ENCODE peak calls at places on chromosomes 4 and X, in six cellular contexts. T, Q, F, N, X and G are unnamed samples. For H3K4me1, the result is how much of the 10 kb centered on the place peaks cover.

GRCh38 chr4:146110847-146111485 is 64.6 kb upstream of the LSM6 start:
- DNase-seq in T (no peak), Q (no peak), F (no peak), N (peak), X (no peak), G (peak)

GRCh38 chr4:183314336-183314735 is 5.7 kb downstream of the CLDN22 start:
- DNase-seq in T (no peak), Q (no peak), F (no peak), N (no peak), X (no peak), G (no peak)

GRCh38 chr4:94516067-94516466 is 64.3 kb downstream of the PDLIM5 start:
- DNase-seq in T (no peak), Q (no peak), F (no peak), N (no peak), X (no peak), G (no peak)

GRCh38 chr4:86972997-86973396 is 38.2 kb downstream of the AFF1 start:
- DNase-seq in T (no peak), Q (no peak), F (no peak), N (peak), X (no peak), G (no peak)

GRCh38 chr4:72701987-72702819 is 133.2 kb upstream of the ADAMTS3 start:
- DNase-seq in T (no peak), Q (peak), F (peak), N (peak), X (no peak), G (no peak)

GRCh38 chr4:87783781-87784180 is 15.6 kb upstream of the IBSP start:
- DNase-seq in T (no peak), Q (no peak), F (no peak), N (no peak), X (no peak), G (no peak)

GRCh38 chrX:136646602-136647239 is 1.2 kb upstream of the CD40LG start:
- DNase-seq in T (no peak), Q (no peak), F (no peak), N (no peak), X (no peak), G (no peak)

GRCh38 chrX:15680401-15680800 is 15.8 kb upstream of the CLTRN start:
- DNase-seq in T (no peak), Q (no peak), F (no peak), N (peak), X (no peak), G (no peak)

GRCh38 chr4:140807491-140808257 is 51.5 kb upstream of the TBC1D9 start:
- DNase-seq in T (no peak), Q (no peak), F (peak), N (peak), X (no peak), G (no peak)

GRCh38 chrX:154300815-154301214 is 5.2 kb downstream of the TKTL1 start:
- DNase-seq in T (no peak), Q (no peak), F (no peak), N (no peak), X (no peak), G (no peak)

GRCh38 chr4:146949559-146949958 is 3.9 kb upstream of the TTC29 start:
- DNase-seq in T (no peak), Q (no peak), F (no peak), N (no peak), X (no peak), G (no peak)

GRCh38 chr4:74311696-74312313 is 3.5 kb downstream of the EPGN start:
- DNase-seq in T (no peak), Q (peak), F (peak), N (peak), X (no peak), G (no peak)

GRCh38 chr4:15010038-15010585 is 7.8 kb downstream of the CPEB2 start:
- DNase-seq in T (no peak), Q (no peak), F (no peak), N (no peak), X (no peak), G (no peak)

GRCh38 chr4:166128452-166128851 is 255.4 kb downstream of the TLL1 start:
- DNase-seq in T (no peak), Q (no peak), F (no peak), N (no peak), X (no peak), G (no peak)

GRCh38 chr4:67909910-67910905 is 26.4 kb upstream of the TMPRSS11D start:
- DNase-seq in T (no peak), Q (no peak), F (peak), N (no peak), X (no peak), G (no peak)

GRCh38 chrX:100768679-100769338 is 36.9 kb upstream of the SYTL4 start:
- DNase-seq in T (peak), Q (peak), F (peak), N (peak), X (peak), G (peak)

GRCh38 chrX:110242371-110242770 is 75.5 kb downstream of the AMMECR1 start:
- DNase-seq in T (no peak), Q (no peak), F (no peak), N (no peak), X (no peak), G (no peak)

GRCh38 chr4:148258526-148258925 is 183.7 kb downstream of the NR3C2 start:
- DNase-seq in T (peak), Q (no peak), F (no peak), N (no peak), X (no peak), G (no peak)

GRCh38 chrX:12360991-12361598 is 222.8 kb downstream of the FRMPD4 start:
- DNase-seq in T (no peak), Q (no peak), F (no peak), N (no peak), X (no peak), G (no peak)

GRCh38 chr4:182201871-182202270 is 41.3 kb upstream of the TENM3 start:
- DNase-seq in T (no peak), Q (no peak), F (no peak), N (no peak), X (no peak), G (no peak)

GRCh38 chr4:3261411-3262207 is 12.7 kb downstream of the MSANTD1 start:
- DNase-seq in T (no peak), Q (no peak), F (no peak), N (no peak), X (peak), G (no peak)

GRCh38 chrX:83847339-83847738 is 13.6 kb upstream of the CYLC1 start:
- DNase-seq in T (no peak), Q (no peak), F (no peak), N (no peak), X (no peak), G (no peak)

GRCh38 chr4:71338846-71339593 is at the start of gene SLC4A4:
- DNase-seq in T (no peak), Q (no peak), F (no peak), N (no peak), X (no peak), G (no peak)

GRCh38 chr4:78552398-78553396 is 1.1 kb downstream of the ANXA3 start:
- DNase-seq in T (no peak), Q (no peak), F (no peak), N (peak), X (no peak), G (no peak)

GRCh38 chrX:15675490-15675921 is 10.9 kb upstream of the CLTRN start:
- DNase-seq in T (peak), Q (peak), F (peak), N (peak), X (no peak), G (peak)

GRCh38 chrX:679161-679979 is 48.8 kb downstream of the SHOX start:
- DNase-seq in T (no peak), Q (no peak), F (no peak), N (no peak), X (no peak), G (no peak)

GRCh38 chrX:22800360-22800759 is 199.4 kb upstream of the DDX53 start:
- DNase-seq in T (peak), Q (no peak), F (no peak), N (peak), X (no peak), G (no peak)

GRCh38 chr4:46270986-46271596 is 118.8 kb downstream of the GABRA2 start:
- DNase-seq in T (no peak), Q (no peak), F (peak), N (peak), X (no peak), G (no peak)

GRCh38 chrX:47311857-47312774 is 58.3 kb upstream of the ZNF157 start:
- DNase-seq in T (no peak), Q (peak), F (no peak), N (peak), X (peak), G (no peak)

GRCh38 chr4:20253799-20254409 is 2.2 kb downstream of the SLIT2 start:
- DNase-seq in T (peak), Q (peak), F (no peak), N (peak), X (peak), G (no peak)

GRCh38 chr4:2798399-2799301 is 5.8 kb downstream of the SH3BP2 start:
- DNase-seq in T (peak), Q (peak), F (no peak), N (no peak), X (peak), G (no peak)

GRCh38 chrX:21725498-21725897 is 32.4 kb downstream of the SMPX start:
- DNase-seq in T (no peak), Q (peak), F (peak), N (peak), X (no peak), G (no peak)

DNA sequence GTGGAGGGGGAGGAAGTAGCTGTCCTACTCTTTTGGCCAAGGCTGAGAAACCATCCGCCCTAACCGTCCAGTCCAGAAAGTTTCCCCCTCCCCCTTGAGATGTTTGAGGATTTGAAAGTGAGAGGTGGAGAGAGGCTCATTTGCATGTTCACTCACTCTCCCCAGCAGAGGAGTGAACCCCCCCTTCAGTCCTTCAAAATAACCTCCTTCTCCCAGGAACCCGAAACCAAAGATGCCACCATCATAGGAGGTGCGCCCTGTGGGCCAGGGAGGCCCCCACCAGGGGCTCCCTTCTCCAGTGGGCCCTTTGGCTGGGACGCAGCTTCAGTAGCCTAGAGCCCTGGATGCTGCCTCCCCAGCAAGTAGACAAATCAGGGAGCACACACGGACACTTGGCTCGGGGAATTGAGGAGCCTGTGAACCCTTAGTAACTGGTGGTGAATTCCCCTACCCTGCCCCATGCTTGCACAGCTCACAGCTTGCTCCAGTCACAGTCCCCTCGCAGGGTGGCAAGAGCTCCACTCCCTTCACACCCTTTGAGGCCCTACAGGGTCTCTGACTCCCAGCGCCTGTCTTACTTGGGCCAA is 25.6 kb downstream of the ELF4 start:
- DNase-seq in T (no peak), Q (no peak), F (peak), N (no peak), X (no peak), G (no peak)
- H3K4me1 ChIP-seq in T (under half), Q (under half), F (under half), N (under half), X (under half), G (under half)

GRCh38 chr4:7827566-7827965 is 112.1 kb downstream of the AFAP1 start:
- DNase-seq in T (no peak), Q (no peak), F (no peak), N (no peak), X (no peak), G (no peak)

GRCh38 chr4:7828011-7828720 is 111.5 kb downstream of the AFAP1 start:
- DNase-seq in T (peak), Q (no peak), F (peak), N (peak), X (no peak), G (no peak)

GRCh38 chr4:7826909-7827306 is 112.8 kb downstream of the AFAP1 start:
- DNase-seq in T (no peak), Q (no peak), F (no peak), N (no peak), X (no peak), G (no peak)

GRCh38 chr4:7824218-7824617 is 115.4 kb downstream of the AFAP1 start:
- DNase-seq in T (no peak), Q (no peak), F (no peak), N (no peak), X (no peak), G (no peak)

DNA sequence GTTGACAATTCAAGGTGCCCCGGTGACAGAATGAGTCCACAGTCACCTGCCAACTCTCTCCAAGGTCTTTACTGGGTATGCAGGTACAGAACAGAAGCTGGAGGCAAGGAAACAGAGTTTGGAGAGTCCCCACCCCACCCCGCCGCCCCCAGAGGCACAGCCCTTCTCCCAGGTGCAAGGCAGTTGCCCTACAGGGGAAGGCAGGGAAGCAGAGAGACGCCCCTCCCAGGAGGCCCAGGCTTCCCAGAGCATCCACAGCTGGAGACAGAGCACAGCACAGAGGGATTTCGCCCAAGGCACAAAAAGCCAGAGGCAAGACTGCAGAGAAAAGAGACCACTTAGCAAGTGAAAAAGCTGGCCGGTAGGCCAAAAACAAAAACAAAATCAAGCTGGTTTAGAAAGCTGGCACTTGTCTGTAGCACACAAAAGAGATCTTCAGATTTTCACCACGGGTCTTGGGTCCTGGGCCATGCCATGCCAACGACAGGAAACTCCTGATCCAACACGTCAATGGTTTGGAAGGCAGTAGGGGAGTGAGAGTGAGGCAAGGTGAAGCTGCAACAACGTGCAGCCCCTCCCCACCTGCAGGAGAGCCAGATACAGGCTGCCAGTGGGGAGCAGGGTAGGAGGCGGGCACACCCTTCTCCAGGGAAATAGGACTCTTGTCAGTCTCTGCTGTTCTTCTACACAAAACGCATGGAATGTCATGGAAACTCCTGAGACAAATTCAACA is 113.3 kb downstream of the AFAP1 start:
- DNase-seq in T (no peak), Q (no peak), F (no peak), N (no peak), X (no peak), G (no peak)
- H3K4me1 ChIP-seq in T (half or more), Q (under half), F (under half), N (under half), X (under half), G (under half)

GRCh38 chr4:153934689-153935017 is 145.8 kb upstream of the SFRP2 start:
- DNase-seq in T (no peak), Q (no peak), F (no peak), N (no peak), X (no peak), G (no peak)

GRCh38 chr4:153933851-153934688 is 145.2 kb upstream of the SFRP2 start:
- DNase-seq in T (peak), Q (no peak), F (no peak), N (no peak), X (no peak), G (no peak)

GRCh38 chr4:153936121-153936520 is 147.2 kb upstream of the SFRP2 start:
- DNase-seq in T (no peak), Q (no peak), F (no peak), N (no peak), X (no peak), G (no peak)

GRCh38 chr4:153939570-153939969 is 150.7 kb upstream of the SFRP2 start:
- DNase-seq in T (no peak), Q (no peak), F (no peak), N (no peak), X (no peak), G (no peak)

GRCh38 chr4:153937289-153937688 is 148.4 kb upstream of the SFRP2 start:
- DNase-seq in T (no peak), Q (no peak), F (no peak), N (no peak), X (no peak), G (no peak)
- H3K4me1 ChIP-seq in T (under half), Q (under half), F (under half), N (under half), X (under half), G (under half)

GRCh38 chr4:25816591-25817058 is 46.2 kb downstream of the SEL1L3 start:
- DNase-seq in T (no peak), Q (no peak), F (no peak), N (no peak), X (no peak), G (no peak)

GRCh38 chr4:25821267-25821666 is 41.5 kb downstream of the SEL1L3 start:
- DNase-seq in T (no peak), Q (no peak), F (no peak), N (no peak), X (no peak), G (no peak)

GRCh38 chr4:25817059-25817681 is 45.6 kb downstream of the SEL1L3 start:
- DNase-seq in T (no peak), Q (no peak), F (no peak), N (no peak), X (no peak), G (no peak)

GRCh38 chr4:25815586-25815985 is 47.2 kb downstream of the SEL1L3 start:
- DNase-seq in T (no peak), Q (no peak), F (no peak), N (no peak), X (no peak), G (no peak)

GRCh38 chr4:25818293-25819240 is 44.2 kb downstream of the SEL1L3 start:
- DNase-seq in T (no peak), Q (no peak), F (no peak), N (no peak), X (no peak), G (no peak)
- H3K4me1 ChIP-seq in T (under half), Q (under half), F (under half), N (under half), X (under half), G (under half)

DNA sequence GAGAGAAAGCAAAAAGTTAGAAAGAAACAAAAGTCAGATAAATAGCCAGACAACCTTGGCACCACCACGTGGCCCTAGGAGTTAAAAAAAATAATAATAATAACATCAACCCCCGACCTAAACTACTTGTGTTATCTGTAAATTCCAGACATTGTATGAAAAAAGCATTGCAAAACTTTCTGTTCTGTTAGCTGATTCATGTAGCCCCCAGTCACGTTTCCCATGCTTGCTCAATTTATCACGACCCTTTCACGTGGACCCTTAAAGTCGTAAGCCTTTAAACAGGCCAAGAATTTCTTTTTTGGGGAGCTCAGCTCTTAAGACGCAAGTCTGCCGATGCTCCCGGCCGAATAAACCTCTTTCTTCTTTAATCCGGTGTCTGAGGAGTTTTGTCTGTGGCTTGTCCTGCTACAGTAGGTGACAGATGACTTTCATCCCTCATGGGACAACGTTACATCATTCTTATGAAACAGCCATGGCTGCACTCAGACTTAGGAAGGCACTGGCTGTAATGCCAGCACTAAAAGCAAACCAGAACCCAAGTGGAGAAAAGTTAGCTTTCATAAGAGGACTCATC is 521 bp downstream of the ACOX3 start:
- DNase-seq in T (peak), Q (no peak), F (no peak), N (no peak), X (no peak), G (no peak)
- H3K4me1 ChIP-seq in T (half or more), Q (under half), F (under half), N (under half), X (under half), G (half or more)

GRCh38 chr4:139736661-139737060 is 71.0 kb downstream of the MGST2 start:
- DNase-seq in T (no peak), Q (no peak), F (no peak), N (no peak), X (no peak), G (no peak)

GRCh38 chr4:139735381-139736256 is 70.0 kb downstream of the MGST2 start:
- DNase-seq in T (no peak), Q (peak), F (no peak), N (peak), X (no peak), G (no peak)

GRCh38 chr4:139734201-139734874 is 68.7 kb downstream of the MGST2 start:
- DNase-seq in T (peak), Q (no peak), F (no peak), N (peak), X (no peak), G (no peak)

GRCh38 chr4:139736257-139736626 is 70.6 kb downstream of the MGST2 start:
- DNase-seq in T (no peak), Q (no peak), F (no peak), N (no peak), X (no peak), G (no peak)

GRCh38 chr4:139734875-139735380 is 69.3 kb downstream of the MGST2 start:
- DNase-seq in T (peak), Q (peak), F (peak), N (peak), X (peak), G (peak)
- H3K4me1 ChIP-seq in T (under half), Q (under half), F (under half), N (under half), X (under half), G (under half)

GRCh38 chr4:48033825-48034413 is 17.3 kb downstream of the NIPAL1 start:
- DNase-seq in T (no peak), Q (peak), F (peak), N (peak), X (no peak), G (no peak)
- H3K4me1 ChIP-seq in T (under half), Q (under half), F (under half), N (under half), X (under half), G (under half)

DNA sequence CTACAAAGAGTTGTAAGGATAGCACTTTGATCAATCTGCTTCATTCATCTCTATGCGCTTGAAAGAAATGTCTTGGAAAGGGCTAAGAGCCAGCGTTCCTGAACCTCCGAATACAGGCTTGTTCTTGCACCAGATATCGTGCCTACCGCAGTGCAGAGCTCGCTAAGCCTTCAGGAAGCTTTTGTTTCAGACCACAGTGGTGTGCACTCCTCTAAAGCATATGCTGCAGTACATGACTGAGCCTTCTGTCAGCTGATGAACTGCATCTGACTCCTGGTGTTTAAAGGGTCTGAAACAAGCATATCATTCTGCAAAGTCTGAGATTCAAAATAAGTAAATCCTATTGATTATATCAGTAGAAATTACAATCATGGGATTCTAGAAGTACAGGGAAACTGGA is 417.5 kb upstream of the ZFP42 start:
- DNase-seq in T (no peak), Q (no peak), F (no peak), N (no peak), X (no peak), G (no peak)
- H3K4me1 ChIP-seq in T (under half), Q (under half), F (under half), N (under half), X (under half), G (under half)